ENCODE peak calls at places on chromosomes 5 and 9, in five cellular contexts. J, T, F, E and H are unnamed samples.

GRCh38 chr5:132426525-132427138 is 57.1 kb downstream of the SLC22A5 start:
- DNase-seq in J (peak; percentile 84), T (peak; percentile 96), F (no peak), E (peak; percentile 41), H (no peak)

GRCh38 chr9:98796364-98797101 is at the start of gene ANKS6:
- DNase-seq in J (peak; percentile 61), T (peak; percentile 78), F (peak; percentile 96), E (peak; percentile 83), H (peak; percentile 85)

GRCh38 chr9:135655317-135656003 is 7.6 kb upstream of the LCN9 start:
- DNase-seq in J (no peak), T (no peak), F (no peak), E (no peak), H (no peak)

GRCh38 chr5:147388171-147388977 is 121.5 kb downstream of the DPYSL3 start:
- DNase-seq in J (no peak), T (no peak), F (no peak), E (no peak), H (no peak)

GRCh38 chr5:59661939-59662615 is 231.4 kb downstream of the PDE4D start:
- DNase-seq in J (no peak), T (no peak), F (no peak), E (no peak), H (no peak)

GRCh38 chr5:29069104-29069402 is 2030.7 kb upstream of the CDH9 start:
- DNase-seq in J (no peak), T (no peak), F (no peak), E (no peak), H (no peak)

GRCh38 chr5:137572042-137572695 is 73.0 kb upstream of the SPOCK1 start:
- DNase-seq in J (no peak), T (peak; percentile 66), F (no peak), E (no peak), H (no peak)

GRCh38 chr9:504921-505821 is 290.5 kb downstream of the DOCK8 start:
- DNase-seq in J (no peak), T (no peak), F (peak; percentile 55), E (no peak), H (peak; percentile 14)

GRCh38 chr9:119959846-119960545 is 590.8 kb upstream of the BRINP1 start:
- DNase-seq in J (no peak), T (no peak), F (no peak), E (no peak), H (no peak)

GRCh38 chr5:61620660-61621650 is 288.9 kb downstream of the ZSWIM6 start:
- DNase-seq in J (no peak), T (no peak), F (no peak), E (no peak), H (no peak)

GRCh38 chr5:168706655-168707069 is 127.5 kb upstream of the PANK3 start:
- DNase-seq in J (peak; percentile 3), T (peak; percentile 35), F (peak; percentile 59), E (no peak), H (peak; percentile 46)

GRCh38 chr5:137792291-137792690 is 38.1 kb upstream of the HNRNPA0 start:
- DNase-seq in J (no peak), T (no peak), F (no peak), E (no peak), H (no peak)

GRCh38 chr5:83467315-83468044 is 4.1 kb upstream of the VCAN start:
- DNase-seq in J (no peak), T (no peak), F (no peak), E (no peak), H (no peak)

GRCh38 chr9:38227061-38227540 is 158.1 kb upstream of the SHB start:
- DNase-seq in J (peak; percentile 69), T (peak; percentile 96), F (peak; percentile 50), E (peak; percentile 74), H (no peak)

GRCh38 chr5:132057498-132058255 is 2.8 kb upstream of the IL3 start:
- DNase-seq in J (no peak), T (no peak), F (no peak), E (no peak), H (no peak)

GRCh38 chr9:110126986-110127864 is 80.7 kb downstream of the C9orf152 start:
- DNase-seq in J (peak; percentile 76), T (peak; percentile 41), F (no peak), E (no peak), H (no peak)

GRCh38 chr9:126057869-126058467 is 268.7 kb upstream of the MVB12B start:
- DNase-seq in J (no peak), T (no peak), F (no peak), E (no peak), H (no peak)

GRCh38 chr9:110880123-110880522 is 158.1 kb downstream of the LPAR1 start:
- DNase-seq in J (no peak), T (peak; percentile 56), F (peak; percentile 5), E (no peak), H (no peak)

GRCh38 chr9:105725370-105725769 is 31.0 kb downstream of the TMEM38B start:
- DNase-seq in J (no peak), T (no peak), F (no peak), E (no peak), H (no peak)

GRCh38 chr5:169142264-169142970 is 158.5 kb downstream of the SLIT3 start:
- DNase-seq in J (no peak), T (no peak), F (peak; percentile 35), E (no peak), H (no peak)

GRCh38 chr9:137531099-137531765 is 19.0 kb downstream of the PNPLA7 start:
- DNase-seq in J (no peak), T (no peak), F (no peak), E (no peak), H (no peak)

GRCh38 chr9:110604101-110604710 is 24.7 kb upstream of the SVEP1 start:
- DNase-seq in J (peak; percentile 77), T (no peak), F (no peak), E (no peak), H (no peak)

GRCh38 chr5:126043684-126044083 is 379.5 kb upstream of the GRAMD2B start:
- DNase-seq in J (no peak), T (no peak), F (no peak), E (no peak), H (no peak)

GRCh38 chr5:179128041-179128365 is 67.8 kb downstream of the ZNF354C start:
- DNase-seq in J (no peak), T (no peak), F (no peak), E (no peak), H (no peak)

GRCh38 chr5:145347026-145347616 is 488.0 kb downstream of the PRELID2 start:
- DNase-seq in J (peak; percentile 14), T (peak; percentile 80), F (peak; percentile 8), E (no peak), H (peak; percentile 42)

GRCh38 chr5:172733179-172733973 is 37.6 kb downstream of the DUSP1 start:
- DNase-seq in J (no peak), T (peak; percentile 98), F (peak; percentile 37), E (no peak), H (no peak)

GRCh38 chr9:82457959-82458358 is 469.4 kb downstream of the SPATA31D1 start:
- DNase-seq in J (no peak), T (no peak), F (no peak), E (no peak), H (no peak)